ENCODE peak calls at places on chromosomes 7 and 10, in nine cellular contexts. N, U, J, L, G, B, A, I and E are unnamed samples.

GRCh38 chr7:51123322-51124021 is 193.1 kb downstream of the COBL start:
- DNase-seq in J (no peak), U (no peak), A (peak), L (peak), B (peak), I (no peak), N (no peak), G (peak), E (peak)

GRCh38 chr7:159083698-159084068 is 61.0 kb downstream of the VIPR2 start:
- DNase-seq in N (no peak), L (no peak), U (no peak), A (no peak), B (no peak), I (no peak), J (no peak), G (no peak), E (no peak)

GRCh38 chr7:76220185-76221057 is 18.7 kb downstream of the SRRM3 start:
- DNase-seq in N (peak), I (no peak), G (no peak), J (peak), U (no peak), L (peak), A (peak), B (no peak), E (peak)

GRCh38 chr7:47535033-47535703 is 46.7 kb downstream of the TNS3 start:
- DNase-seq in G (no peak), N (no peak), J (no peak), U (no peak), I (no peak), L (no peak), A (no peak), B (no peak), E (peak)

GRCh38 chr10:1577945-1578344 is 159.4 kb downstream of the ADARB2 start:
- DNase-seq in U (no peak), J (no peak), B (no peak), G (no peak), N (no peak), I (no peak), A (no peak), L (no peak), E (no peak)

GRCh38 chr7:50497068-50497642 is 47.0 kb upstream of the FIGNL1 start:
- DNase-seq in L (peak), G (no peak), J (no peak), A (no peak), I (no peak), N (no peak), U (no peak), B (no peak), E (peak)

GRCh38 chr7:142516038-142516501 is 233.2 kb upstream of the PRSS1 start:
- DNase-seq in J (peak), I (peak), N (peak), U (no peak), A (peak), B (no peak), L (peak), G (no peak), E (peak)

GRCh38 chr10:34249634-34250033 is 565.5 kb downstream of the PARD3 start:
- DNase-seq in N (peak), A (peak), L (no peak), I (no peak), B (no peak), G (no peak), U (no peak), J (no peak), E (no peak)

GRCh38 chr7:135723411-135723810 is 4.6 kb downstream of the SLC13A4 start:
- DNase-seq in B (no peak), N (no peak), A (no peak), L (no peak), G (no peak), U (no peak), I (no peak), J (no peak), E (no peak)

GRCh38 chr10:120887482-120887881 is 36.3 kb downstream of the WDR11 start:
- DNase-seq in B (no peak), N (no peak), A (no peak), U (no peak), L (no peak), I (no peak), G (no peak), J (no peak), E (no peak)

GRCh38 chr7:26642416-26642815 is 222.0 kb downstream of the SKAP2 start:
- DNase-seq in I (no peak), J (no peak), U (no peak), A (no peak), L (no peak), B (no peak), N (no peak), G (no peak), E (no peak)
- H3K4me3 ChIP-seq in I (no peak), J (no peak), U (no peak), A (no peak), L (no peak), B (no peak), N (no peak), G (no peak), E (no peak)

GRCh38 chr10:104197364-104197763 is 34.8 kb downstream of the CFAP43 start:
- DNase-seq in I (no peak), B (no peak), N (no peak), A (peak), G (no peak), U (no peak), J (no peak), L (no peak), E (no peak)
- TF ChIP-seq CTCF in I (no peak), B (no peak), N (no peak), A (peak), G (no peak), U (no peak), J (no peak), L (no peak), E (no peak)

GRCh38 chr10:103854265-103854686 is 1.1 kb downstream of the SH3PXD2A start:
- DNase-seq in N (peak), B (no peak), J (peak), I (peak), G (no peak), A (no peak), U (no peak), L (no peak), E (peak)

GRCh38 chr10:103852856-103853255 is 2.5 kb downstream of the SH3PXD2A start:
- DNase-seq in A (no peak), U (no peak), L (peak), I (no peak), N (no peak), G (no peak), J (no peak), B (no peak), E (peak)

GRCh38 chr10:103852189-103852711 is 3.1 kb downstream of the SH3PXD2A start:
- DNase-seq in G (no peak), I (no peak), U (peak), A (no peak), L (peak), J (no peak), B (no peak), N (no peak), E (peak)

GRCh38 chr10:103854687-103855423 is 521 bp downstream of the SH3PXD2A start:
- DNase-seq in A (no peak), J (peak), B (no peak), I (peak), U (peak), L (no peak), G (peak), N (peak), E (peak)

GRCh38 chr10:103853428-103854264 is 1.7 kb downstream of the SH3PXD2A start:
- DNase-seq in A (no peak), N (no peak), I (no peak), U (no peak), G (no peak), B (no peak), J (no peak), L (no peak), E (peak)
- H3K4me3 ChIP-seq in A (peak), N (peak), I (no peak), U (peak), G (peak), B (peak), J (peak), L (no peak), E (peak)

GRCh38 chr7:12990440-12990839 is 303.0 kb downstream of the ARL4A start:
- DNase-seq in G (no peak), B (no peak), L (no peak), J (no peak), N (no peak), A (no peak), I (no peak), U (no peak), E (no peak)

GRCh38 chr7:12995912-12996469 is 308.6 kb downstream of the ARL4A start:
- DNase-seq in L (no peak), N (no peak), A (no peak), G (no peak), B (no peak), U (no peak), I (no peak), J (no peak), E (no peak)
- TF ChIP-seq CTCF in L (no peak), N (no peak), A (no peak), G (no peak), B (no peak), U (no peak), I (no peak), J (no peak), E (no peak)

DNA sequence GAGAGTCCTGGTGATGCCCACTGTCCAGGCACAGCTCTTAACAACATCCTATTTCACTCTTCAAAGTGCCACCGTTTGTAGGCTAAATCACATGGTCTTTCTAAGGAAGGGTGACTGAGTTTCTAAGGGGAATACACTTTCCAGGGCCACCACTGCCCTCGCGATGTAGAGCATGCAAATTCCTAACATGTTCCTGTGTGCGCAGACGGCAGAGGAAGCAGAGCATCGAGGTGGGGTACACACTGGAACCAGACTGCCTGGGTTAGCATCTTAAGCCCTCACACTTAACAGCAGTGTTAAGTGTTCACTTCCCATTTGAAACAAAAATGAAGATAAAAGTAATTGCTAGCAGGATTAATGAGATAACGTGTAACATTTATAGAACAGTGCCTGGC is 3.0 kb downstream of the VOPP1 start:
- DNase-seq in N (no peak), G (no peak), J (no peak), A (no peak), L (no peak), B (no peak), U (no peak), I (no peak), E (no peak)
- H3K4me3 ChIP-seq in N (no peak), G (no peak), J (no peak), A (no peak), L (no peak), B (no peak), U (no peak), I (no peak), E (no peak)

DNA sequence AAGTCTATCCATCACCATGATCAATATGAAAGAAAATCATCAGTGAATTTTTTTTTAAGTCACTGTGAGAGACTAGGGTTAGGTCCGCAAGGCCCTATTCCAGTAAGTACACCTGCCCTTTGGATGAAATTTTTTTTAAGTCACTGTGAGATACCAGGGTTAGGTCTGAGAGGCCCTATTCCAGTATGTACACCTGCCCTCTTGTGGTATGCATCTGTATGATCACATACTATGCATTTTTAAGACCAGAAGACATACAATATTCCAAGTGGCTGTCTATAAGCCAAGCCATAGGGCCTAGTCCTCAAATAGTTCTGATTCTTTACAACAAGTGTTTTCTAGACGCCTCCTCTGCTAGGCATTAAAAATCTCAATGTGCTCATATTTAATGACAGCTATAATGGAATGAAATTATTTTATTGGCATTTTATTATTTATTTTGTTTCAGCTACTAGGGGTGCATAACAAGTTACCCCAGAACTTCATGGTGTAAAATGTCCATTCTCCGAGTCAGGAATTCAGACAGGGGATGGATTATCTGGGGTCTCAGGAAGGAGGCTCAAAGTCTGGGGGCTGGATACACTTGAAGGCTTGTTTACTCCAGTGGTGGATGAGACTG is 53.1 kb downstream of the TEX36 start:
- DNase-seq in B (no peak), N (no peak), J (peak), A (peak), I (no peak), U (no peak), G (no peak), L (peak), E (peak)
- TF ChIP-seq CTCF in B (peak), N (peak), J (peak), A (peak), I (peak), U (no peak), G (no peak), L (peak), E (peak)

GRCh38 chr7:92699560-92699959 is 109.4 kb upstream of the FAM133B start:
- DNase-seq in L (no peak), A (peak), N (no peak), G (no peak), U (no peak), J (no peak), I (no peak), B (no peak), E (peak)

GRCh38 chr7:92697012-92697411 is 106.8 kb upstream of the FAM133B start:
- DNase-seq in U (no peak), J (no peak), N (no peak), I (no peak), L (no peak), B (no peak), A (no peak), G (no peak), E (no peak)

GRCh38 chr7:92696584-92696983 is 106.4 kb upstream of the FAM133B start:
- DNase-seq in L (no peak), A (no peak), N (no peak), I (no peak), G (no peak), U (no peak), B (no peak), J (no peak), E (no peak)

GRCh38 chr7:92697414-92697813 is 107.2 kb upstream of the FAM133B start:
- DNase-seq in U (no peak), G (no peak), B (no peak), J (no peak), L (no peak), N (no peak), A (no peak), I (no peak), E (no peak)

DNA sequence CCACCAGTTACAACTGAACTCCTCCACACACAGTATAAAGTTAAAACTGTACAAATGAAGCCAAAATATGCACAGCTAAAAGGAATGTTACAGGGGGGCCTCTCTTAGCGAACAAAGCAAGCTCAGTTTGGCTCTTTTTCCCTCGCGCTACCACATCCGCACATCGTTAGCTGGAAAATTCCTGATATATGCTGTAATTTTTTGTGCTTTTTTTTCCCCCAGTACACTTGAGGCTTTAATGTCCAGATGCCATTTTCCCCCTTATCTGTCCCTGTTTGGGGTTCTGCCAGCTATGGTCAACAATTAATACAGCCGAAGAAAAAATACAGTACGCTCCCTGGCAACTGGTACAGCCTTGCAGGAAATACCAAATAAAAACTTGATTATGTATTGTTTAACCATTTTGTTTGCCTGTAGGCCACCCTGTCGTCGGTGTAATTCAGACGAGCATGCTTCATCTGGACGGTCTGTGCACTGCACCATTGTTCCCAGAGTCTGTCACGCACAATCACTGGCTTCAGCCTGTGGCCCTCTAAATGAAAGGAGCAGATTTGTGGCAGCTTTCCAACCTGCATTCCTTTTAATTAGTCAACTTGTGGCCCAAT is 108.1 kb upstream of the FAM133B start:
- DNase-seq in B (no peak), U (peak), J (no peak), A (peak), L (peak), N (no peak), I (no peak), G (no peak), E (peak)
- H3K4me3 ChIP-seq in B (peak), U (no peak), J (no peak), A (no peak), L (peak), N (no peak), I (no peak), G (peak), E (peak)